ENCODE peak calls at places on chromosomes 6 and 20, in ten cellular contexts. Q is effector memory CD4-positive, alpha-beta T cell; V is heart left ventricle; W is hepatocyte; R is NT2/D1; D is left ventricle myocardium inferior; S is GM12878; E is mesenchymal stem cell; T is pancreas; G is HCT116. X is an unnamed sample. For H3K36me3, the result is how much of the 10 kb centered on the place peaks cover.

GRCh38 chr6:35764238-35764896 is 12.0 kb upstream of the CLPSL2 start:
- DNase-seq in Q (no peak), W (no peak), V (no peak), G (peak), T (no peak), R (peak), S (no peak), D (no peak), E (no peak), X (no peak)

GRCh38 chr20:17648782-17649730 is 33.0 kb downstream of the RRBP1 start:
- DNase-seq in R (no peak), D (no peak), G (no peak), E (peak), Q (no peak), W (no peak), V (no peak), T (peak), S (peak), X (no peak)

GRCh38 chr6:44309092-44309491 is 4.1 kb downstream of the AARS2 start:
- DNase-seq in V (peak), G (no peak), R (no peak), W (no peak), S (no peak), E (no peak), T (no peak), D (peak), Q (no peak), X (no peak)

GRCh38 chr20:17809714-17810631 is 110.2 kb downstream of the BANF2 start:
- DNase-seq in R (no peak), G (no peak), W (peak), D (no peak), S (no peak), Q (no peak), V (no peak), E (peak), T (no peak), X (no peak)

GRCh38 chr20:23166563-23166962 is 80.4 kb upstream of the CD93 start:
- DNase-seq in E (no peak), Q (no peak), V (no peak), D (no peak), R (no peak), W (no peak), T (no peak), G (no peak), S (no peak), X (no peak)

GRCh38 chr6:95518630-95519227 is 58.6 kb upstream of the MANEA start:
- DNase-seq in T (no peak), V (no peak), D (no peak), E (no peak), R (no peak), S (no peak), G (no peak), Q (no peak), W (no peak), X (no peak)

GRCh38 chr6:87661503-87661902 is 40.5 kb downstream of the AKIRIN2 start:
- DNase-seq in Q (no peak), R (no peak), V (no peak), E (no peak), T (no peak), D (no peak), W (no peak), S (no peak), G (no peak), X (no peak)

GRCh38 chr6:112920994-112921393 is 573.9 kb downstream of the RFPL4B start:
- DNase-seq in G (no peak), R (no peak), V (no peak), E (no peak), W (peak), S (no peak), Q (no peak), D (no peak), T (no peak), X (no peak)

GRCh38 chr6:52377538-52378221 is 15.7 kb downstream of the PAQR8 start:
- DNase-seq in V (no peak), G (no peak), Q (no peak), S (no peak), R (no peak), E (no peak), D (no peak), T (no peak), W (no peak), X (no peak)

GRCh38 chr20:59518881-59519706 is 85.2 kb upstream of the PHACTR3 start:
- DNase-seq in S (no peak), Q (no peak), E (peak), D (no peak), V (no peak), G (peak), R (peak), W (peak), T (no peak), X (no peak)

GRCh38 chr20:17661121-17661744 is 20.8 kb downstream of the RRBP1 start:
- DNase-seq in G (no peak), S (no peak), E (no peak), W (no peak), T (peak), R (no peak), D (no peak), V (no peak), Q (no peak), X (no peak)

GRCh38 chr20:53847118-53847842 is 223.1 kb downstream of the BCAS1 start:
- DNase-seq in S (no peak), D (no peak), V (no peak), W (no peak), T (no peak), R (no peak), E (no peak), G (no peak), Q (no peak), X (no peak)

GRCh38 chr20:58512808-58513552 is 2.2 kb downstream of the APCDD1L start:
- DNase-seq in W (no peak), S (no peak), D (no peak), R (no peak), V (no peak), G (no peak), E (no peak), T (no peak), Q (no peak), X (no peak)

GRCh38 chr20:17771206-17772004 is 71.6 kb downstream of the BANF2 start:
- DNase-seq in G (no peak), V (no peak), T (no peak), Q (no peak), R (no peak), S (no peak), D (no peak), W (peak), E (peak), X (peak)

GRCh38 chr6:139126255-139126654 is 8.6 kb upstream of the HECA start:
- DNase-seq in V (no peak), T (no peak), W (no peak), E (peak), S (no peak), G (no peak), Q (no peak), D (no peak), R (no peak), X (no peak)

GRCh38 chr20:44659931-44660330 is 8.4 kb upstream of the ADA start:
- DNase-seq in W (no peak), S (no peak), R (no peak), T (no peak), V (no peak), D (no peak), E (no peak), G (no peak), Q (no peak), X (no peak)

GRCh38 chr20:44658810-44659209 is 7.3 kb upstream of the ADA start:
- DNase-seq in S (no peak), G (no peak), V (no peak), T (no peak), E (no peak), D (no peak), R (no peak), W (no peak), Q (no peak), X (no peak)

GRCh38 chr20:44660506-44660905 is 9.0 kb upstream of the ADA start:
- DNase-seq in W (no peak), G (no peak), T (no peak), V (no peak), Q (no peak), S (no peak), E (no peak), D (no peak), R (no peak), X (no peak)

GRCh38 chr20:44662256-44662655 is 10.8 kb upstream of the ADA start:
- DNase-seq in D (no peak), W (no peak), T (no peak), V (no peak), S (no peak), Q (no peak), R (no peak), G (no peak), E (no peak), X (no peak)

GRCh38 chr20:44664127-44664526 is 12.6 kb upstream of the ADA start:
- DNase-seq in G (no peak), V (no peak), D (no peak), E (no peak), R (no peak), S (no peak), W (no peak), T (no peak), Q (no peak), X (no peak)
- H3K36me3 ChIP-seq in G (under half), V (under half), D (under half), E (under half), R (under half), S (under half), W (under half), T (under half), Q (under half), X (under half)

DNA sequence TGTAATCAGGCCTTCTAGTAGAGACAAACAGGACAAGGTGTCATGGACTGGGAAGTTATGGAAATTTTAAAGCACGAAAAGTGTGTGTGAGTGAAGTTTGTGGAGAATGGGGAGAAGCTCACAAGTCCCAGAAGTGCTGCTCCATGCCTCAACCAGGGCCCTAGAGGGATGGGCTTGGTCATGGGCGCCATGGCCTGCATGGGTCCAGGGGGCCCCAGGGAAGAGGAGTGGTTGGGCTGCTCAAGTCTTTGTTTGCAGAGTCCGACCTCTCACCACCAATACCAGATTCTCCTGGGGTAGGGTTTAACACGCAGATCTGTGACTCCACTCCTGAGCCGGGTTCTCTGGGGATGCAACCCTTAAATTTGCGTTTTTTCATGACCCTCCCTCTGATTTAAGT is 88.4 kb downstream of the FAM120B start:
- DNase-seq in W (no peak), T (no peak), R (no peak), E (no peak), Q (no peak), G (no peak), S (no peak), V (no peak), D (no peak), X (no peak)
- H3K36me3 ChIP-seq in W (under half), T (under half), R (half or more), E (half or more), Q (half or more), G (under half), S (under half), V (half or more), D (half or more), X (under half)

GRCh38 chr6:27470023-27470422 is 2.9 kb downstream of the ZNF184 start:
- DNase-seq in V (no peak), T (no peak), Q (no peak), D (no peak), G (no peak), R (no peak), W (no peak), E (no peak), S (no peak), X (no peak)
- H3K36me3 ChIP-seq in V (half or more), T (under half), Q (under half), D (under half), G (under half), R (under half), W (under half), E (half or more), S (under half), X (under half)

GRCh38 chr6:25498510-25498909 is 153.5 kb upstream of the SCGN start:
- DNase-seq in R (no peak), V (no peak), G (no peak), W (no peak), S (no peak), T (no peak), D (no peak), E (no peak), Q (no peak), X (no peak)

GRCh38 chr6:25494469-25494868 is 157.5 kb upstream of the SCGN start:
- DNase-seq in G (no peak), S (no peak), D (no peak), E (no peak), R (no peak), W (no peak), Q (no peak), T (no peak), V (no peak), X (no peak)

GRCh38 chr6:25492951-25493350 is 159.1 kb upstream of the SCGN start:
- DNase-seq in V (no peak), W (no peak), E (no peak), S (no peak), R (no peak), T (no peak), Q (no peak), D (no peak), G (no peak), X (no peak)

GRCh38 chr6:25499851-25500250 is 152.2 kb upstream of the SCGN start:
- DNase-seq in S (no peak), D (no peak), W (peak), R (no peak), V (no peak), T (no peak), E (no peak), Q (no peak), G (no peak), X (no peak)

DNA sequence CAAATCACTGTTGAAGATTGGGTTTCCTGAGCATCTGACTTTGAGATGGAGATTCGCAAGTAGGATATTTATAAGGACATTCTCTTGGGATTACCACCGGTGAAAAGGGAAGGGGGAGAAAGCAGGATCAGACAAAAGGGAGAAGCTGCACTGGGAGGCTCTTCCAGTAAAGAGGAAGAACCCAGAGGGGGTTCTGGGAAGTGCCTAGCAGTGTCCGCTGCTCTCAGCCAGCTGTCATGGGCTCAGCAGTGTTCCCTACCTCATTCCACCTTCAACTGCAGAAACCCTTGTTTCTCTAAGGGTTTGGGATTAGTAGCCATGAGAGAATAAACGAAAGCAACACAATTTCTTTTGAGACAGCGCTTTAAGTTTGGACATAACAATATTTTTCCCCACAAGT is 154.6 kb upstream of the SCGN start:
- DNase-seq in V (no peak), W (no peak), D (no peak), S (no peak), E (no peak), R (no peak), T (no peak), Q (no peak), G (no peak), X (no peak)
- H3K36me3 ChIP-seq in V (under half), W (under half), D (under half), S (under half), E (under half), R (under half), T (under half), Q (under half), G (under half), X (under half)

GRCh38 chr6:86500035-86500434 is 437.3 kb upstream of the HTR1E start:
- DNase-seq in V (no peak), W (peak), R (no peak), T (no peak), G (no peak), S (no peak), Q (no peak), E (no peak), D (no peak), X (no peak)

GRCh38 chr6:86508230-86508629 is 429.1 kb upstream of the HTR1E start:
- DNase-seq in R (no peak), S (no peak), T (no peak), E (no peak), G (no peak), V (no peak), Q (no peak), D (no peak), W (no peak), X (no peak)

DNA sequence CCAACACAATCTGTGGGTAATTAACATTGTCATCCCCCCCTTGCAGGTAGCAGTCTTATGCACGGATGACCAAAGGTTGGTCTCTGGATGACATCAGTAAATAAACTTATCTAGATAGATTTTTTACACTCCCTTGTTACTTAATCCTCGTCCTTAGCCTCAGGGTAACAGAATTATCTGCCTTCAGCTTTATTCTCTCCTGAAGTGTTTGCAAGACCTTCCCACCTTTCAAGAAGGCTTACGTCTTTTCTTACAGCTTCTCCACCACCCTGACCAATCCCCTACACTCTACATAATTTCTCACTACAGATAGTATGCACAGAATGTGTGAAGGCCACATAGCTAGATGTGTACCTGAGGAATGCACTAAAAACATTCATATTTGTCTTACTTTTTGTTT is 434.8 kb upstream of the HTR1E start:
- DNase-seq in V (no peak), S (no peak), T (no peak), W (peak), R (no peak), E (no peak), D (no peak), Q (no peak), G (no peak), X (no peak)
- H3K36me3 ChIP-seq in V (under half), S (under half), T (under half), W (under half), R (under half), E (under half), D (under half), Q (under half), G (under half), X (under half)

GRCh38 chr20:43459022-43459942 is 1.6 kb downstream of the SRSF6 start:
- DNase-seq in W (no peak), R (no peak), Q (no peak), D (no peak), E (peak), V (no peak), G (no peak), T (no peak), S (no peak), X (no peak)
- H3K36me3 ChIP-seq in W (under half), R (half or more), Q (half or more), D (half or more), E (half or more), V (half or more), G (half or more), T (under half), S (under half), X (under half)

X was measured in lung.